ENCODE peak calls at places on chromosomes 7 and 10, in seven cellular contexts. L, M, K, Z, N, Q and H are unnamed samples.
A peak's percentile ranks its signal among the peaks of the same experiment; 100 is the strongest.

GRCh38 chr7:99629643-99630042 is 12.9 kb downstream of the ZSCAN25 start:
- DNase-seq in N (no peak), K (no peak), Z (no peak), M (no peak), Q (no peak), L (no peak), H (no peak)

GRCh38 chr7:13990319-13990983 is 985 bp upstream of the ETV1 start:
- DNase-seq in N (peak; percentile 19), L (peak; percentile 87), K (no peak), Z (peak; percentile 56), Q (no peak), M (peak; percentile 45), H (peak; percentile 60)

GRCh38 chr7:66221442-66221841 is 16.3 kb downstream of the TPST1 start:
- DNase-seq in Q (no peak), Z (no peak), K (no peak), L (no peak), N (no peak), M (no peak), H (no peak)

GRCh38 chr7:158782638-158783490 is 46.4 kb downstream of the ESYT2 start:
- DNase-seq in Q (peak; percentile 78), L (peak; percentile 37), M (no peak), Z (peak; percentile 58), K (no peak), N (no peak), H (no peak)

GRCh38 chr7:122006687-122007086 is 133.7 kb downstream of the PTPRZ1 start:
- DNase-seq in M (no peak), K (no peak), L (peak; percentile 61), Q (no peak), N (no peak), Z (no peak), H (no peak)

GRCh38 chr10:48701941-48702340 is 17.3 kb downstream of the WDFY4 start:
- DNase-seq in Z (no peak), M (no peak), L (no peak), K (no peak), Q (no peak), N (no peak), H (no peak)

GRCh38 chr10:128884061-128884425 is 583.0 kb upstream of the MGMT start:
- DNase-seq in N (no peak), L (no peak), M (no peak), K (no peak), Z (no peak), Q (no peak), H (no peak)

GRCh38 chr7:94400643-94401042 is 5.9 kb downstream of the COL1A2 start:
- DNase-seq in K (no peak), M (no peak), Z (no peak), Q (no peak), L (no peak), N (no peak), H (no peak)

GRCh38 chr10:70693619-70694286 is 21.4 kb downstream of the ADAMTS14 start:
- DNase-seq in N (no peak), Z (peak; percentile 81), K (no peak), Q (peak; percentile 18), L (no peak), M (no peak), H (no peak)